ENCODE peak calls at places on chromosomes 3 and 15, in eight cellular contexts. One of them, this sample, is unnamed.
A peak's percentile ranks its signal among the peaks of the same experiment; 100 is the strongest.

GRCh38 chr3:41198526-41198925 is 779 bp upstream of the CTNNB1 start:
- DNase-seq in neural crest cell: no peak
- DNase-seq in SW480: peak; percentile 75
- DNase-seq in activated CD4-positive, alpha-beta T cell treated with anti-CD3 and anti-CD28 coated beads, Interleukin-2, amount 50 U/mL, for 1 hour: peak; percentile 8
- DNase-seq in activated CD8-positive, alpha-beta memory T cell treated with anti-CD3 and anti-CD28 coated beads for 4 hours: no peak
- DNase-seq in HL-60: no peak
- DNase-seq in activated T-cell treated with anti-CD3 and anti-CD28 coated beads for 1 hour: peak; percentile 3
- DNase-seq in psoas muscle: no peak
- DNase-seq in this sample: peak; percentile 49

GRCh38 chr3:133021206-133021605 is 17.0 kb upstream of the TMEM108 start:
- DNase-seq in neural crest cell: no peak
- DNase-seq in SW480: no peak
- DNase-seq in activated CD4-positive, alpha-beta T cell treated with anti-CD3 and anti-CD28 coated beads, Interleukin-2, amount 50 U/mL, for 1 hour: no peak
- DNase-seq in activated CD8-positive, alpha-beta memory T cell treated with anti-CD3 and anti-CD28 coated beads for 4 hours: no peak
- DNase-seq in HL-60: no peak
- DNase-seq in activated T-cell treated with anti-CD3 and anti-CD28 coated beads for 1 hour: no peak
- DNase-seq in psoas muscle: no peak
- DNase-seq in this sample: no peak

GRCh38 chr3:172607305-172608121 is 84.3 kb upstream of the TNFSF10 start:
- DNase-seq in neural crest cell: no peak
- DNase-seq in SW480: no peak
- DNase-seq in activated CD4-positive, alpha-beta T cell treated with anti-CD3 and anti-CD28 coated beads, Interleukin-2, amount 50 U/mL, for 1 hour: no peak
- DNase-seq in activated CD8-positive, alpha-beta memory T cell treated with anti-CD3 and anti-CD28 coated beads for 4 hours: no peak
- DNase-seq in HL-60: no peak
- DNase-seq in activated T-cell treated with anti-CD3 and anti-CD28 coated beads for 1 hour: no peak
- DNase-seq in psoas muscle: no peak
- DNase-seq in this sample: no peak

GRCh38 chr3:111610189-111610588 is 15.0 kb upstream of the ZBED2 start:
- DNase-seq in neural crest cell: no peak
- DNase-seq in SW480: peak; percentile 70
- DNase-seq in activated CD4-positive, alpha-beta T cell treated with anti-CD3 and anti-CD28 coated beads, Interleukin-2, amount 50 U/mL, for 1 hour: no peak
- DNase-seq in activated CD8-positive, alpha-beta memory T cell treated with anti-CD3 and anti-CD28 coated beads for 4 hours: peak; percentile 37
- DNase-seq in HL-60: no peak
- DNase-seq in activated T-cell treated with anti-CD3 and anti-CD28 coated beads for 1 hour: no peak
- DNase-seq in psoas muscle: no peak
- DNase-seq in this sample: no peak

GRCh38 chr15:88243895-88244787 is 12.4 kb downstream of the NTRK3 start:
- DNase-seq in neural crest cell: no peak
- DNase-seq in SW480: no peak
- DNase-seq in activated CD4-positive, alpha-beta T cell treated with anti-CD3 and anti-CD28 coated beads, Interleukin-2, amount 50 U/mL, for 1 hour: peak; percentile 4
- DNase-seq in activated CD8-positive, alpha-beta memory T cell treated with anti-CD3 and anti-CD28 coated beads for 4 hours: no peak
- DNase-seq in HL-60: no peak
- DNase-seq in activated T-cell treated with anti-CD3 and anti-CD28 coated beads for 1 hour: no peak
- DNase-seq in psoas muscle: no peak
- DNase-seq in this sample: no peak

GRCh38 chr15:63600001-63600645 is 2.9 kb downstream of the FBXL22 start:
- DNase-seq in neural crest cell: peak; percentile 20
- DNase-seq in SW480: peak; percentile 30
- DNase-seq in activated CD4-positive, alpha-beta T cell treated with anti-CD3 and anti-CD28 coated beads, Interleukin-2, amount 50 U/mL, for 1 hour: no peak
- DNase-seq in activated CD8-positive, alpha-beta memory T cell treated with anti-CD3 and anti-CD28 coated beads for 4 hours: no peak
- DNase-seq in HL-60: no peak
- DNase-seq in activated T-cell treated with anti-CD3 and anti-CD28 coated beads for 1 hour: no peak
- DNase-seq in psoas muscle: no peak
- DNase-seq in this sample: no peak

GRCh38 chr3:125055913-125056705 is at the start of gene HEG1:
- DNase-seq in neural crest cell: peak; percentile 65
- DNase-seq in SW480: peak; percentile 68
- DNase-seq in activated CD4-positive, alpha-beta T cell treated with anti-CD3 and anti-CD28 coated beads, Interleukin-2, amount 50 U/mL, for 1 hour: peak; percentile 73
- DNase-seq in activated CD8-positive, alpha-beta memory T cell treated with anti-CD3 and anti-CD28 coated beads for 4 hours: peak; percentile 55
- DNase-seq in HL-60: peak; percentile 21
- DNase-seq in activated T-cell treated with anti-CD3 and anti-CD28 coated beads for 1 hour: peak; percentile 65
- DNase-seq in psoas muscle: peak; percentile 94
- DNase-seq in this sample: peak; percentile 75

GRCh38 chr3:149618151-149619123 is 39.4 kb downstream of the WWTR1 start:
- DNase-seq in neural crest cell: no peak
- DNase-seq in SW480: no peak
- DNase-seq in activated CD4-positive, alpha-beta T cell treated with anti-CD3 and anti-CD28 coated beads, Interleukin-2, amount 50 U/mL, for 1 hour: no peak
- DNase-seq in activated CD8-positive, alpha-beta memory T cell treated with anti-CD3 and anti-CD28 coated beads for 4 hours: no peak
- DNase-seq in HL-60: no peak
- DNase-seq in activated T-cell treated with anti-CD3 and anti-CD28 coated beads for 1 hour: no peak
- DNase-seq in psoas muscle: no peak
- DNase-seq in this sample: no peak

GRCh38 chr15:39919740-39920509 is at the start of gene GPR176:
- DNase-seq in neural crest cell: peak; percentile 28
- DNase-seq in SW480: peak; percentile 37
- DNase-seq in activated CD4-positive, alpha-beta T cell treated with anti-CD3 and anti-CD28 coated beads, Interleukin-2, amount 50 U/mL, for 1 hour: peak; percentile 18
- DNase-seq in activated CD8-positive, alpha-beta memory T cell treated with anti-CD3 and anti-CD28 coated beads for 4 hours: no peak
- DNase-seq in HL-60: no peak
- DNase-seq in activated T-cell treated with anti-CD3 and anti-CD28 coated beads for 1 hour: peak; percentile 4
- DNase-seq in psoas muscle: peak; percentile 52
- DNase-seq in this sample: no peak

GRCh38 chr3:12590096-12590495 is 33.2 kb downstream of the MKRN2 start:
- DNase-seq in neural crest cell: no peak
- DNase-seq in SW480: no peak
- DNase-seq in activated CD4-positive, alpha-beta T cell treated with anti-CD3 and anti-CD28 coated beads, Interleukin-2, amount 50 U/mL, for 1 hour: no peak
- DNase-seq in activated CD8-positive, alpha-beta memory T cell treated with anti-CD3 and anti-CD28 coated beads for 4 hours: no peak
- DNase-seq in HL-60: no peak
- DNase-seq in activated T-cell treated with anti-CD3 and anti-CD28 coated beads for 1 hour: no peak
- DNase-seq in psoas muscle: no peak
- DNase-seq in this sample: no peak

GRCh38 chr15:36658321-36658720 is 78.9 kb downstream of the CDIN1 start:
- DNase-seq in neural crest cell: no peak
- DNase-seq in SW480: no peak
- DNase-seq in activated CD4-positive, alpha-beta T cell treated with anti-CD3 and anti-CD28 coated beads, Interleukin-2, amount 50 U/mL, for 1 hour: no peak
- DNase-seq in activated CD8-positive, alpha-beta memory T cell treated with anti-CD3 and anti-CD28 coated beads for 4 hours: no peak
- DNase-seq in HL-60: no peak
- DNase-seq in activated T-cell treated with anti-CD3 and anti-CD28 coated beads for 1 hour: no peak
- DNase-seq in psoas muscle: no peak
- DNase-seq in this sample: no peak

GRCh38 chr15:42693496-42693895 is 43.4 kb downstream of the CDAN1 start:
- DNase-seq in neural crest cell: no peak
- DNase-seq in SW480: no peak
- DNase-seq in activated CD4-positive, alpha-beta T cell treated with anti-CD3 and anti-CD28 coated beads, Interleukin-2, amount 50 U/mL, for 1 hour: no peak
- DNase-seq in activated CD8-positive, alpha-beta memory T cell treated with anti-CD3 and anti-CD28 coated beads for 4 hours: no peak
- DNase-seq in HL-60: no peak
- DNase-seq in activated T-cell treated with anti-CD3 and anti-CD28 coated beads for 1 hour: no peak
- DNase-seq in psoas muscle: no peak
- DNase-seq in this sample: no peak

GRCh38 chr3:65436580-65436979 is 602.1 kb downstream of the MAGI1 start:
- DNase-seq in neural crest cell: peak; percentile 28
- DNase-seq in SW480: peak; percentile 15
- DNase-seq in activated CD4-positive, alpha-beta T cell treated with anti-CD3 and anti-CD28 coated beads, Interleukin-2, amount 50 U/mL, for 1 hour: no peak
- DNase-seq in activated CD8-positive, alpha-beta memory T cell treated with anti-CD3 and anti-CD28 coated beads for 4 hours: no peak
- DNase-seq in HL-60: no peak
- DNase-seq in activated T-cell treated with anti-CD3 and anti-CD28 coated beads for 1 hour: no peak
- DNase-seq in psoas muscle: no peak
- DNase-seq in this sample: no peak

GRCh38 chr3:72343078-72343477 is 505.2 kb downstream of the SHQ1 start:
- DNase-seq in neural crest cell: no peak
- DNase-seq in SW480: no peak
- DNase-seq in activated CD4-positive, alpha-beta T cell treated with anti-CD3 and anti-CD28 coated beads, Interleukin-2, amount 50 U/mL, for 1 hour: no peak
- DNase-seq in activated CD8-positive, alpha-beta memory T cell treated with anti-CD3 and anti-CD28 coated beads for 4 hours: peak; percentile 16
- DNase-seq in HL-60: no peak
- DNase-seq in activated T-cell treated with anti-CD3 and anti-CD28 coated beads for 1 hour: no peak
- DNase-seq in psoas muscle: no peak
- DNase-seq in this sample: no peak

GRCh38 chr15:62125763-62126162 is 39.3 kb downstream of the C2CD4B start:
- DNase-seq in neural crest cell: no peak
- DNase-seq in SW480: peak; percentile 14
- DNase-seq in activated CD4-positive, alpha-beta T cell treated with anti-CD3 and anti-CD28 coated beads, Interleukin-2, amount 50 U/mL, for 1 hour: no peak
- DNase-seq in activated CD8-positive, alpha-beta memory T cell treated with anti-CD3 and anti-CD28 coated beads for 4 hours: no peak
- DNase-seq in HL-60: no peak
- DNase-seq in activated T-cell treated with anti-CD3 and anti-CD28 coated beads for 1 hour: no peak
- DNase-seq in psoas muscle: no peak
- DNase-seq in this sample: no peak

GRCh38 chr3:104080228-104080627 is 1286.5 kb upstream of the ALCAM start:
- DNase-seq in neural crest cell: no peak
- DNase-seq in SW480: no peak
- DNase-seq in activated CD4-positive, alpha-beta T cell treated with anti-CD3 and anti-CD28 coated beads, Interleukin-2, amount 50 U/mL, for 1 hour: no peak
- DNase-seq in activated CD8-positive, alpha-beta memory T cell treated with anti-CD3 and anti-CD28 coated beads for 4 hours: no peak
- DNase-seq in HL-60: no peak
- DNase-seq in activated T-cell treated with anti-CD3 and anti-CD28 coated beads for 1 hour: no peak
- DNase-seq in psoas muscle: no peak
- DNase-seq in this sample: no peak

GRCh38 chr15:65330934-65331645 is 26.6 kb downstream of the RNU5B-1 start:
- DNase-seq in neural crest cell: no peak
- DNase-seq in SW480: no peak
- DNase-seq in activated CD4-positive, alpha-beta T cell treated with anti-CD3 and anti-CD28 coated beads, Interleukin-2, amount 50 U/mL, for 1 hour: no peak
- DNase-seq in activated CD8-positive, alpha-beta memory T cell treated with anti-CD3 and anti-CD28 coated beads for 4 hours: no peak
- DNase-seq in HL-60: no peak
- DNase-seq in activated T-cell treated with anti-CD3 and anti-CD28 coated beads for 1 hour: no peak
- DNase-seq in psoas muscle: peak; percentile 47
- DNase-seq in this sample: no peak

GRCh38 chr15:83602021-83602420 is 51.9 kb upstream of the ADAMTSL3 start:
- DNase-seq in neural crest cell: no peak
- DNase-seq in SW480: peak; percentile 38
- DNase-seq in activated CD4-positive, alpha-beta T cell treated with anti-CD3 and anti-CD28 coated beads, Interleukin-2, amount 50 U/mL, for 1 hour: no peak
- DNase-seq in activated CD8-positive, alpha-beta memory T cell treated with anti-CD3 and anti-CD28 coated beads for 4 hours: no peak
- DNase-seq in HL-60: no peak
- DNase-seq in activated T-cell treated with anti-CD3 and anti-CD28 coated beads for 1 hour: no peak
- DNase-seq in psoas muscle: no peak
- DNase-seq in this sample: no peak

GRCh38 chr15:56496635-56497034 is 31.7 kb upstream of the MNS1 start:
- DNase-seq in neural crest cell: no peak
- DNase-seq in SW480: peak; percentile 69
- DNase-seq in activated CD4-positive, alpha-beta T cell treated with anti-CD3 and anti-CD28 coated beads, Interleukin-2, amount 50 U/mL, for 1 hour: no peak
- DNase-seq in activated CD8-positive, alpha-beta memory T cell treated with anti-CD3 and anti-CD28 coated beads for 4 hours: no peak
- DNase-seq in HL-60: peak; percentile 25
- DNase-seq in activated T-cell treated with anti-CD3 and anti-CD28 coated beads for 1 hour: no peak
- DNase-seq in psoas muscle: no peak
- DNase-seq in this sample: no peak

GRCh38 chr15:72009207-72009606 is 108.7 kb downstream of the MYO9A start:
- DNase-seq in neural crest cell: no peak
- DNase-seq in SW480: peak; percentile 57
- DNase-seq in activated CD4-positive, alpha-beta T cell treated with anti-CD3 and anti-CD28 coated beads, Interleukin-2, amount 50 U/mL, for 1 hour: no peak
- DNase-seq in activated CD8-positive, alpha-beta memory T cell treated with anti-CD3 and anti-CD28 coated beads for 4 hours: no peak
- DNase-seq in HL-60: no peak
- DNase-seq in activated T-cell treated with anti-CD3 and anti-CD28 coated beads for 1 hour: no peak
- DNase-seq in psoas muscle: no peak
- DNase-seq in this sample: no peak

GRCh38 chr3:36926292-36926897 is 18.5 kb downstream of the TRANK1 start:
- DNase-seq in neural crest cell: no peak
- DNase-seq in SW480: no peak
- DNase-seq in activated CD4-positive, alpha-beta T cell treated with anti-CD3 and anti-CD28 coated beads, Interleukin-2, amount 50 U/mL, for 1 hour: no peak
- DNase-seq in activated CD8-positive, alpha-beta memory T cell treated with anti-CD3 and anti-CD28 coated beads for 4 hours: no peak
- DNase-seq in HL-60: no peak
- DNase-seq in activated T-cell treated with anti-CD3 and anti-CD28 coated beads for 1 hour: no peak
- DNase-seq in psoas muscle: no peak
- DNase-seq in this sample: no peak

GRCh38 chr3:15287565-15288330 is 44.6 kb downstream of the SH3BP5 start:
- DNase-seq in neural crest cell: no peak
- DNase-seq in SW480: no peak
- DNase-seq in activated CD4-positive, alpha-beta T cell treated with anti-CD3 and anti-CD28 coated beads, Interleukin-2, amount 50 U/mL, for 1 hour: no peak
- DNase-seq in activated CD8-positive, alpha-beta memory T cell treated with anti-CD3 and anti-CD28 coated beads for 4 hours: no peak
- DNase-seq in HL-60: peak; percentile 82
- DNase-seq in activated T-cell treated with anti-CD3 and anti-CD28 coated beads for 1 hour: no peak
- DNase-seq in psoas muscle: peak; percentile 82
- DNase-seq in this sample: peak; percentile 91

GRCh38 chr15:25056484-25057429 is 102.0 kb downstream of the SNRPN start:
- DNase-seq in neural crest cell: no peak
- DNase-seq in SW480: no peak
- DNase-seq in activated CD4-positive, alpha-beta T cell treated with anti-CD3 and anti-CD28 coated beads, Interleukin-2, amount 50 U/mL, for 1 hour: no peak
- DNase-seq in activated CD8-positive, alpha-beta memory T cell treated with anti-CD3 and anti-CD28 coated beads for 4 hours: no peak
- DNase-seq in HL-60: no peak
- DNase-seq in activated T-cell treated with anti-CD3 and anti-CD28 coated beads for 1 hour: no peak
- DNase-seq in psoas muscle: no peak
- DNase-seq in this sample: peak; percentile 4

GRCh38 chr3:42683875-42684593 is 1.3 kb upstream of the KLHL40 start:
- DNase-seq in neural crest cell: no peak
- DNase-seq in SW480: peak; percentile 96
- DNase-seq in activated CD4-positive, alpha-beta T cell treated with anti-CD3 and anti-CD28 coated beads, Interleukin-2, amount 50 U/mL, for 1 hour: no peak
- DNase-seq in activated CD8-positive, alpha-beta memory T cell treated with anti-CD3 and anti-CD28 coated beads for 4 hours: no peak
- DNase-seq in HL-60: peak; percentile 72
- DNase-seq in activated T-cell treated with anti-CD3 and anti-CD28 coated beads for 1 hour: no peak
- DNase-seq in psoas muscle: peak; percentile 91
- DNase-seq in this sample: peak; percentile 57

GRCh38 chr15:67186226-67186649 is 68.2 kb downstream of the AAGAB start:
- DNase-seq in neural crest cell: no peak
- DNase-seq in SW480: no peak
- DNase-seq in activated CD4-positive, alpha-beta T cell treated with anti-CD3 and anti-CD28 coated beads, Interleukin-2, amount 50 U/mL, for 1 hour: no peak
- DNase-seq in activated CD8-positive, alpha-beta memory T cell treated with anti-CD3 and anti-CD28 coated beads for 4 hours: no peak
- DNase-seq in HL-60: no peak
- DNase-seq in activated T-cell treated with anti-CD3 and anti-CD28 coated beads for 1 hour: no peak
- DNase-seq in psoas muscle: peak; percentile 88
- DNase-seq in this sample: peak; percentile 84

GRCh38 chr3:74067296-74067695 is 442.6 kb upstream of the PDZRN3 start:
- DNase-seq in neural crest cell: no peak
- DNase-seq in SW480: peak; percentile 5
- DNase-seq in activated CD4-positive, alpha-beta T cell treated with anti-CD3 and anti-CD28 coated beads, Interleukin-2, amount 50 U/mL, for 1 hour: no peak
- DNase-seq in activated CD8-positive, alpha-beta memory T cell treated with anti-CD3 and anti-CD28 coated beads for 4 hours: no peak
- DNase-seq in HL-60: no peak
- DNase-seq in activated T-cell treated with anti-CD3 and anti-CD28 coated beads for 1 hour: no peak
- DNase-seq in psoas muscle: no peak
- DNase-seq in this sample: no peak

GRCh38 chr15:71080705-71081104 is 34.6 kb upstream of the THSD4 start:
- DNase-seq in neural crest cell: no peak
- DNase-seq in SW480: no peak
- DNase-seq in activated CD4-positive, alpha-beta T cell treated with anti-CD3 and anti-CD28 coated beads, Interleukin-2, amount 50 U/mL, for 1 hour: no peak
- DNase-seq in activated CD8-positive, alpha-beta memory T cell treated with anti-CD3 and anti-CD28 coated beads for 4 hours: no peak
- DNase-seq in HL-60: no peak
- DNase-seq in activated T-cell treated with anti-CD3 and anti-CD28 coated beads for 1 hour: no peak
- DNase-seq in psoas muscle: no peak
- DNase-seq in this sample: no peak

GRCh38 chr3:77795013-77795412 is 755.1 kb downstream of the ROBO2 start:
- DNase-seq in neural crest cell: no peak
- DNase-seq in SW480: peak; percentile 58
- DNase-seq in activated CD4-positive, alpha-beta T cell treated with anti-CD3 and anti-CD28 coated beads, Interleukin-2, amount 50 U/mL, for 1 hour: no peak
- DNase-seq in activated CD8-positive, alpha-beta memory T cell treated with anti-CD3 and anti-CD28 coated beads for 4 hours: no peak
- DNase-seq in HL-60: no peak
- DNase-seq in activated T-cell treated with anti-CD3 and anti-CD28 coated beads for 1 hour: no peak
- DNase-seq in psoas muscle: no peak
- DNase-seq in this sample: no peak

GRCh38 chr3:10008588-10009344 is 17.5 kb upstream of the FANCD2 start:
- DNase-seq in neural crest cell: peak; percentile 69
- DNase-seq in SW480: peak; percentile 57
- DNase-seq in activated CD4-positive, alpha-beta T cell treated with anti-CD3 and anti-CD28 coated beads, Interleukin-2, amount 50 U/mL, for 1 hour: peak; percentile 86
- DNase-seq in activated CD8-positive, alpha-beta memory T cell treated with anti-CD3 and anti-CD28 coated beads for 4 hours: peak; percentile 47
- DNase-seq in HL-60: no peak
- DNase-seq in activated T-cell treated with anti-CD3 and anti-CD28 coated beads for 1 hour: peak; percentile 60
- DNase-seq in psoas muscle: peak; percentile 92
- DNase-seq in this sample: peak; percentile 83

GRCh38 chr3:121619691-121620090 is 26.5 kb downstream of the FBXO40 start:
- DNase-seq in neural crest cell: no peak
- DNase-seq in SW480: no peak
- DNase-seq in activated CD4-positive, alpha-beta T cell treated with anti-CD3 and anti-CD28 coated beads, Interleukin-2, amount 50 U/mL, for 1 hour: no peak
- DNase-seq in activated CD8-positive, alpha-beta memory T cell treated with anti-CD3 and anti-CD28 coated beads for 4 hours: no peak
- DNase-seq in HL-60: no peak
- DNase-seq in activated T-cell treated with anti-CD3 and anti-CD28 coated beads for 1 hour: no peak
- DNase-seq in psoas muscle: no peak
- DNase-seq in this sample: no peak

GRCh38 chr15:31457631-31458526 is 131.2 kb downstream of the KLF13 start:
- DNase-seq in neural crest cell: no peak
- DNase-seq in SW480: no peak
- DNase-seq in activated CD4-positive, alpha-beta T cell treated with anti-CD3 and anti-CD28 coated beads, Interleukin-2, amount 50 U/mL, for 1 hour: no peak
- DNase-seq in activated CD8-positive, alpha-beta memory T cell treated with anti-CD3 and anti-CD28 coated beads for 4 hours: no peak
- DNase-seq in HL-60: no peak
- DNase-seq in activated T-cell treated with anti-CD3 and anti-CD28 coated beads for 1 hour: no peak
- DNase-seq in psoas muscle: no peak
- DNase-seq in this sample: no peak

GRCh38 chr15:34584321-34584668 is 844 bp upstream of the GOLGA8B start:
- DNase-seq in neural crest cell: no peak
- DNase-seq in SW480: no peak
- DNase-seq in activated CD4-positive, alpha-beta T cell treated with anti-CD3 and anti-CD28 coated beads, Interleukin-2, amount 50 U/mL, for 1 hour: no peak
- DNase-seq in activated CD8-positive, alpha-beta memory T cell treated with anti-CD3 and anti-CD28 coated beads for 4 hours: no peak
- DNase-seq in HL-60: no peak
- DNase-seq in activated T-cell treated with anti-CD3 and anti-CD28 coated beads for 1 hour: no peak
- DNase-seq in psoas muscle: no peak
- DNase-seq in this sample: no peak

GRCh38 chr3:149713730-149714654 is 38.3 kb downstream of the COMMD2 start:
- DNase-seq in neural crest cell: no peak
- DNase-seq in SW480: no peak
- DNase-seq in activated CD4-positive, alpha-beta T cell treated with anti-CD3 and anti-CD28 coated beads, Interleukin-2, amount 50 U/mL, for 1 hour: no peak
- DNase-seq in activated CD8-positive, alpha-beta memory T cell treated with anti-CD3 and anti-CD28 coated beads for 4 hours: no peak
- DNase-seq in HL-60: no peak
- DNase-seq in activated T-cell treated with anti-CD3 and anti-CD28 coated beads for 1 hour: no peak
- DNase-seq in psoas muscle: no peak
- DNase-seq in this sample: no peak

GRCh38 chr3:66432767-66433521 is 67.9 kb downstream of the LRIG1 start:
- DNase-seq in neural crest cell: no peak
- DNase-seq in SW480: no peak
- DNase-seq in activated CD4-positive, alpha-beta T cell treated with anti-CD3 and anti-CD28 coated beads, Interleukin-2, amount 50 U/mL, for 1 hour: no peak
- DNase-seq in activated CD8-positive, alpha-beta memory T cell treated with anti-CD3 and anti-CD28 coated beads for 4 hours: no peak
- DNase-seq in HL-60: no peak
- DNase-seq in activated T-cell treated with anti-CD3 and anti-CD28 coated beads for 1 hour: no peak
- DNase-seq in psoas muscle: peak; percentile 88
- DNase-seq in this sample: no peak

This sample was measured in CD14-positive monocyte.